ENCODE peak calls at places on chromosomes 2 and 18, in ten cellular contexts. U is stomach, O is foreskin keratinocyte, C is heart right ventricle, H is A673, J is HCT116, W is ovary, L is A549, Q is kidney, S is mammary epithelial cell. E is an unnamed sample.

GRCh38 chr2:12455626-12456025 is 261.1 kb upstream of the TRIB2 start:
- DNase-seq in U (no peak), O (no peak), C (no peak), H (no peak), J (no peak), W (no peak), L (no peak), Q (no peak), S (no peak), E (no peak)

GRCh38 chr2:148813603-148814065 is 61.4 kb upstream of the KIF5C start:
- DNase-seq in U (peak; percentile 28), O (no peak), C (no peak), H (no peak), J (no peak), W (no peak), L (no peak), Q (no peak), S (no peak), E (no peak)

GRCh38 chr2:49940616-49941015 is 786.3 kb upstream of the FSHR start:
- DNase-seq in U (no peak), O (peak; percentile 1), C (no peak), H (peak; percentile 0), J (no peak), W (no peak), L (no peak), Q (no peak), S (no peak), E (no peak)

GRCh38 chr18:50194623-50195532 is at the start of gene MYO5B:
- DNase-seq in U (peak; percentile 91), O (no peak), C (no peak), H (peak; percentile 10), J (peak; percentile 42), W (no peak), L (peak; percentile 7), Q (peak; percentile 93), S (peak; percentile 89), E (peak; percentile 90)

GRCh38 chr18:58276640-58277456 is 232.8 kb downstream of the NEDD4L start:
- DNase-seq in U (peak; percentile 61), O (no peak), C (no peak), H (no peak), J (no peak), W (no peak), L (no peak), Q (no peak), S (peak; percentile 44), E (no peak)

GRCh38 chr2:30777662-30778505 is 29.4 kb downstream of the CAPN13 start:
- DNase-seq in U (peak; percentile 3), O (no peak), C (no peak), H (no peak), J (no peak), W (no peak), L (no peak), Q (no peak), S (no peak), E (no peak)

GRCh38 chr2:172429351-172429968 is 2.1 kb downstream of the ITGA6 start:
- DNase-seq in U (no peak), O (no peak), C (no peak), H (no peak), J (no peak), W (no peak), L (no peak), Q (no peak), S (peak; percentile 58), E (no peak)

GRCh38 chr2:119523959-119524694 is at the start of gene SCTR:
- DNase-seq in U (peak; percentile 36), O (no peak), C (no peak), H (no peak), J (no peak), W (no peak), L (peak; percentile 21), Q (no peak), S (no peak), E (peak; percentile 50)

GRCh38 chr2:109382946-109383345 is 230.8 kb downstream of the SEPTIN10 start:
- DNase-seq in U (peak; percentile 51), O (no peak), C (peak; percentile 87), H (peak; percentile 43), J (no peak), W (peak; percentile 18), L (no peak), Q (peak; percentile 78), S (no peak), E (peak; percentile 73)

GRCh38 chr18:74152906-74153305 is 4.6 kb downstream of the TIMM21 start:
- DNase-seq in U (no peak), O (no peak), C (no peak), H (no peak), J (no peak), W (no peak), L (no peak), Q (no peak), S (no peak), E (no peak)
- H3K4me1 ChIP-seq in U (peaks cover 42% of the 10 kb centered on the region), O (peaks cover 10% of the 10 kb centered on the region), C (peaks cover 47% of the 10 kb centered on the region), H (peaks cover 10% of the 10 kb centered on the region), J (peaks cover 11% of the 10 kb centered on the region), W (peaks cover 4% of the 10 kb centered on the region), L (peaks cover 6% of the 10 kb centered on the region), Q (peaks cover 15% of the 10 kb centered on the region), S (peaks cover 17% of the 10 kb centered on the region), E (peaks cover 17% of the 10 kb centered on the region)

DNA sequence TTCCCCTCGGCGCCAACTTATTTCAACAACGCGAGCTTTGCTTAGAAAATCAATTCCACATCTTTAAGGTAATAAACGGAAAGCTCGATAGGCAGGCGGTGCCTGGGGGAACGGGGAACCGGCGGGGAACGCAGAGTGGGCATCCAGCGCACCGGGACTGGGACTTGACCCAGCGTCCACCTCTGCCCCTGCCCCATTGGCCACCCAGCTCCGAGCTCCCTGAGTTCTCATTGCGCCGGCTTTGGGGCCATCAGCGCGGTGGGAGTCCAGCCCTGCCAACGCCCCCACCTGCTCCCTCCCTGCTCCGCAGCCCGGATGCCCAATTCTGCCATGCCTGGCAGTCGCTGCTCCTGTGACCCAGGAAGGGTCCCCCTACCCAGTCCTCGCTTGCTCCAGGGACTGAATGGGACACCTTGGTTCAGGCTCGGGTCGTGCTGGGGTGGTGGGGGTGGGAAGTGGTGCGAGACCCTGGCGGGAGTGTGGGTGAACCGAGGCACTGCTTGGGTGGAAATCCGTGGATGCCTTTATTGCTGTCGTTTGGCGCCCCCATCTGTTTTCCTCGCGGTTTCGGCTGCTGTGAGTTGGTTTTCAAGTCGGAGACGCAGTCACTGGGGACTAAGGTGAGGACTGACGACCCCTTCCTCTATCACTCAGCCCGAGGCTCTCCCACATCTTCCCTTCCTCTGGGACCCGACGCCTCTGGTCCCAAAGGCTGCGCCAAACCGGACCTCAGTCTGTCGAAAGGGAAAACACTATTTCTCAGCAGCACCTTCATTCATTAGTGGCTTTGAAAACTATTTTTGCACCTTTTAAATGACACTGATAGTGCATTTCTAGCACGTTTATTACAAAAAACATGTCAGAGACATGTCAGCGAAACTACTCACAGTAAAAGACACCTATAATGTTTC is 2.4 kb upstream of the EVX2 start:
- DNase-seq in U (peak; percentile 32), O (no peak), C (peak; percentile 31), H (peak; percentile 73), J (peak; percentile 13), W (no peak), L (peak; percentile 55), Q (no peak), S (no peak), E (no peak)
- TF ChIP-seq CTCF in U (no peak), O (peak; percentile 60), C (peak; percentile 63), H (peak; percentile 89), J (peak; percentile 37), W (no peak), L (peak; percentile 73), Q (peak; percentile 51), S (peak; percentile 35), E (peak; percentile 26)

GRCh38 chr2:65413610-65414009 is 18.8 kb downstream of the SPRED2 start:
- DNase-seq in U (no peak), O (no peak), C (no peak), H (no peak), J (no peak), W (no peak), L (no peak), Q (no peak), S (no peak), E (no peak)
- H3K4me1 ChIP-seq in U (peaks cover 66% of the 10 kb centered on the region), O (no peaks in the 10 kb centered on the region), C (peaks cover 52% of the 10 kb centered on the region), H (peaks cover 18% of the 10 kb centered on the region), J (peaks cover 41% of the 10 kb centered on the region), W (no peaks in the 10 kb centered on the region), L (peaks cover 55% of the 10 kb centered on the region), Q (peaks cover 12% of the 10 kb centered on the region), S (peaks cover 4% of the 10 kb centered on the region), E (peaks cover 9% of the 10 kb centered on the region)

GRCh38 chr18:48896875-48897511 is 53.8 kb downstream of the SMAD7 start:
- DNase-seq in U (peak; percentile 63), O (no peak), C (peak; percentile 56), H (no peak), J (no peak), W (no peak), L (peak; percentile 67), Q (peak; percentile 78), S (peak; percentile 22), E (peak; percentile 90)

GRCh38 chr18:48900469-48900868 is 50.3 kb downstream of the SMAD7 start:
- DNase-seq in U (no peak), O (no peak), C (no peak), H (no peak), J (no peak), W (no peak), L (no peak), Q (no peak), S (no peak), E (no peak)

GRCh38 chr18:48897531-48897930 is 53.2 kb downstream of the SMAD7 start:
- DNase-seq in U (no peak), O (no peak), C (no peak), H (no peak), J (no peak), W (no peak), L (no peak), Q (no peak), S (no peak), E (no peak)

GRCh38 chr18:48899558-48900174 is 51.1 kb downstream of the SMAD7 start:
- DNase-seq in U (no peak), O (no peak), C (no peak), H (no peak), J (no peak), W (no peak), L (no peak), Q (no peak), S (no peak), E (no peak)

DNA sequence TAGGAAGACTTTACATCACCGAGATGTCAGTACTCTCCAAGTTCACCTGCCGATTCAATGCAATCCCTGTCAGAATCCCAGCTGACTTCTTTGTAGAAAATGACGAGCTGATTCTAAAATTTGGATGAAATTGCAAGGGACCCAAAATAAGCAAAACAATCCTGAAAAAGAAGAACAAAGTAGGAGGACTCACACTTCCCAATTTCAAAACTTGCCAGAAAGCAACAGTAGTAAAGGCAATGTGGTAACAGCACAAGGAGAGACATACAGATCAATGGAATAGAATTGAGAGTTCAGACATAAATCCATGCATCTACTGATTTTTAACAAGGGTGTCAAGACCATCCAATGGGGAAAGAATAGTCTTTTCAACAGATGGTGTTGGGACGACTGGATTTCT is 52.2 kb downstream of the SMAD7 start:
- DNase-seq in U (no peak), O (no peak), C (no peak), H (no peak), J (no peak), W (no peak), L (no peak), Q (no peak), S (no peak), E (no peak)
- TF ChIP-seq CTCF in U (no peak), O (no peak), C (no peak), H (no peak), J (no peak), W (no peak), L (no peak), Q (no peak), S (no peak), E (no peak)

DNA sequence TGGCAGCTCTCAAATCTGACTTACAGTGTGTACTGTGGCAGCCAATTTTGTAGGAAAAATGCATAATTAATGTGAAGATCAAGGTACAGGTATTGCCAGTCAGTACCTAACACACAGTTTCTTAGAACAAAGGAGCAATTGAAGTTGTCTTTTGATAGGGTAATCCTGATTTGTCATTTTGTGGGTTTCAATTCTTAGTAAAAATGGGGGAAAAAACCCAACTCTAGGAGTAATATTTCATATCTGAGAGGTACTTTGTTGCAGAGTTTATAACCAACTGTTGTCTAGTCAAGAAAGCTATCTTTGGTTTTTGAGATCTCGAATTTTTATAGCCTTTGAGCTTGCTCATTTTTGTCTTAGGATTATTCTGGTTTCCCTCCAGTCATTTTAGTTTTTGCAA is 16.1 kb downstream of the SPATS2L start:
- DNase-seq in U (no peak), O (no peak), C (no peak), H (no peak), J (no peak), W (no peak), L (no peak), Q (no peak), S (no peak), E (no peak)
- H3K4me1 ChIP-seq in U (peaks cover 36% of the 10 kb centered on the region), O (peaks cover 13% of the 10 kb centered on the region), C (peaks cover 43% of the 10 kb centered on the region), H (no peaks in the 10 kb centered on the region), J (peaks cover 10% of the 10 kb centered on the region), W (peaks cover 3% of the 10 kb centered on the region), L (peaks cover 52% of the 10 kb centered on the region), Q (peaks cover 7% of the 10 kb centered on the region), S (peaks cover 32% of the 10 kb centered on the region), E (peaks cover 24% of the 10 kb centered on the region)

E was measured in lower lobe of right lung.